ENCODE peak calls at places on chromosomes 12 and 14, in six cellular contexts. G is hepatocyte, S is fibroblast of pulmonary artery, X is GM23338, C is AG10803, T is A549. U is an unnamed sample.

GRCh38 chr14:77979171-77979570 is 179.3 kb downstream of the ADCK1 start:
- DNase-seq in G (no peak), S (no peak), X (no peak), C (no peak), T (no peak), U (no peak)

GRCh38 chr12:49345048-49345839 is 1.4 kb upstream of the DNAJC22 start:
- DNase-seq in G (peak), S (no peak), X (peak), C (no peak), T (no peak), U (no peak)

GRCh38 chr12:49058366-49059062 is 2.1 kb downstream of the KMT2D start:
- DNase-seq in G (no peak), S (no peak), X (no peak), C (no peak), T (no peak), U (no peak)

GRCh38 chr12:46835785-46836184 is 10.0 kb upstream of the SLC38A4 start:
- DNase-seq in G (no peak), S (no peak), X (no peak), C (no peak), T (no peak), U (no peak)

GRCh38 chr12:46944104-46944503 is 118.3 kb upstream of the SLC38A4 start:
- DNase-seq in G (peak), S (peak), X (no peak), C (peak), T (no peak), U (peak)

GRCh38 chr14:34231626-34232025 is 230.4 kb downstream of the SPTSSA start:
- DNase-seq in G (no peak), S (no peak), X (no peak), C (peak), T (no peak), U (no peak)

GRCh38 chr12:124745468-124745890 is 118.2 kb downstream of the SCARB1 start:
- DNase-seq in G (no peak), S (no peak), X (no peak), C (no peak), T (no peak), U (no peak)

GRCh38 chr12:101287357-101287756 is 7.5 kb downstream of the UTP20 start:
- DNase-seq in G (no peak), S (no peak), X (no peak), C (no peak), T (no peak), U (no peak)

GRCh38 chr12:120797677-120798642 is 72.3 kb downstream of the ACADS start:
- DNase-seq in G (no peak), S (no peak), X (no peak), C (no peak), T (no peak), U (no peak)
- TF ChIP-seq CTCF in G (no peak), S (no peak), X (no peak), C (no peak), T (no peak), U (no peak)

GRCh38 chr12:52766351-52767019 is 10.7 kb downstream of the KRT76 start:
- DNase-seq in G (no peak), S (no peak), X (no peak), C (no peak), T (no peak), U (no peak)
- H3K4me3 ChIP-seq in G (no peak), S (no peak), X (no peak), C (no peak), T (no peak), U (no peak)

DNA sequence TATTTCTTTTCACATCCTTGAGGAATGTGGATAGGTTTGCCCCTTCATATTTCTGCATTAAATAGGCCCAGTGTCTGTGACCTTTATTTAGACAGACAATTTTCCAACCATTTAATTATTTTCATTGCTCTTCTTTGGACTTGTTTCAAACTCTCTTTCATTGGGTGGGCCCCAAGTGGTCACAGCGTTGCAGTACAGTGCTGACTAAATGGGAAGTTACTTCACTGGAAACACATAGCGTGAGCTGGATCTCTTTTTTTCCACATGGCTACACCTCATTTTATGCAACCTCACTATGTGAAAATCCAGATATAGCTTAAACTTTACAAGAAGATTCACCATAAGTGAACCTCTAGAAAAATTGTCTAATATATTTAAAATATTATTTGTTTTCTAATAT is 438.9 kb downstream of the ADAMTS20 start:
- DNase-seq in G (peak), S (peak), X (peak), C (peak), T (no peak), U (no peak)
- TF ChIP-seq CTCF in G (no peak), S (peak), X (peak), C (peak), T (no peak), U (no peak)

DNA sequence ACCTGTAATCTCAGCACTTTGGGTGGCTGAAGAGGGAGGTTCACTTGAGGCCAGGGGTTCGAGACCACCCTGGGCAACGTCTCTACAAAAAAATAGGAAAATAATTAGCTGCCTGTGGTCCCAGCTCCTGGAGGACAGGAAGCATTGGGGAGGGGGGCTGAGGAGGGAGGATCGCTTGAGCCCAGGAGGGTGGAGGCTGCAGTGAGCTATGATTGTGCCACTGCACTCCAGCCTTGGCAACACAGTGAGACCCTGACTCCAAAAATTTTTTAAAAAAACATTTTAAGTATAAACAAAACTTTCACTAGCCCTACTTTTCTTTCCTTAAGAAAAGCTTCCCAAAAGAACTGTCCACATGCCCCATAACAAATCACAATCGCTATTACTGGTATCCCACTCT is 1.6 kb downstream of the L2HGDH start:
- DNase-seq in G (no peak), S (no peak), X (no peak), C (no peak), T (no peak), U (no peak)
- H3K4me3 ChIP-seq in G (no peak), S (no peak), X (peak), C (no peak), T (no peak), U (no peak)

GRCh38 chr14:50828738-50829471 is 2.1 kb downstream of the NIN start:
- DNase-seq in G (no peak), S (no peak), X (no peak), C (no peak), T (no peak), U (no peak)
- TF ChIP-seq CTCF in G (no peak), S (no peak), X (no peak), C (peak), T (no peak), U (no peak)

DNA sequence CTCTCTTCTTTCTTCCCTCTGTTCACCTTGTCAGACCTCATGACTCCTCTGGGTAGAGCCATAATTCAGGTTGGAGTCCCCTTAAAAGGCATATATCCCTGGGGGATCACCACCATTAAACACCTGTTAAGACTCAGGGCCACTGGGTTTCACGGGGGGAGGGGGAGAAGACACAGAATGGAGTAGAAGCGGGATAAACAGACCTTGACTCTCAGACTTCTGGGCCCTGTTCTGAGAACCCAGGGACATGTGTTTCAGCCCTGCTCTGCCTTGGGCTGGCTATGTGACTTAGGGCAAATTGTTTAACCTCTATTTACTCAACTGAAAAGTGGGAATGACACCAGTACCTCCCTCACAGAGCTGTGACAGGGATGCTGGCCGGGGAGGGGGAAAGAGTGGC is 4.6 kb downstream of the CDH24 start:
- DNase-seq in G (no peak), S (no peak), X (no peak), C (no peak), T (no peak), U (no peak)
- H3K4me3 ChIP-seq in G (no peak), S (no peak), X (no peak), C (no peak), T (no peak), U (no peak)

DNA sequence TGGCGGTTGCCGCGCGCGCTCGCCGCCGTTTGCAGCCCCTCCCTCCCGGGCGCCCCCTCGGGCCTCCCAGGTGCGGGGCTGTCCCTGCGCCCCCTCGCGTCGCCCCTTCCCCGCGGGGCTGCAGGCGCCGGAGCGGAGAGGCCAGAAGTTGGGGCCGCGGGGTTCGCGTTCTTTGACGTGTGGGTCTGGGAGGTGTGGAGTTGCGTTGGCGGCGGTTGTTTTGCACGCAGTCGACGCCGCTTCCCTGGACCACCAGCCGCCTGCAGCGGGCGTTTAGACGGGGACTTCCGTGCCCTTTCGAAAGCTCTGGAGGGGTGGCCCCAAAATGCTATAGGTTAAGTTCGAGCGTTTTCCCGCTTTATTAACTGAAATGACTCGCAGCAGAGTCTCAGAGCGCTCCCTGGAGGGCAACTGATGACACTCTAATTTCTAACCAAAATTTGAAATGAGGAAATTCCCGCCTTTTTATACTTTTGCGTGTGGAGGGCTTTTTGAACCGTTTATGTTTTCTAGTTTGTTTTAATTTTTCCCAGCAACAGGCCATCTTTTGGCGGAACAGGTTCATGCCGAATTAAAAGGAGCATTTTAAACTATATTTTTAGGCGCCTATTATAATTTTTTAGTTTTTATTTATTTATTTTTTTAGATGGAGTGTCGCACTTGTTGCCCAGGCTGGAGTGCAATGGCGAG is 939 bp downstream of the TMPO start:
- DNase-seq in G (peak), S (peak), X (peak), C (peak), T (peak), U (peak)
- TF ChIP-seq CTCF in G (peak), S (peak), X (peak), C (peak), T (peak), U (peak)

DNA sequence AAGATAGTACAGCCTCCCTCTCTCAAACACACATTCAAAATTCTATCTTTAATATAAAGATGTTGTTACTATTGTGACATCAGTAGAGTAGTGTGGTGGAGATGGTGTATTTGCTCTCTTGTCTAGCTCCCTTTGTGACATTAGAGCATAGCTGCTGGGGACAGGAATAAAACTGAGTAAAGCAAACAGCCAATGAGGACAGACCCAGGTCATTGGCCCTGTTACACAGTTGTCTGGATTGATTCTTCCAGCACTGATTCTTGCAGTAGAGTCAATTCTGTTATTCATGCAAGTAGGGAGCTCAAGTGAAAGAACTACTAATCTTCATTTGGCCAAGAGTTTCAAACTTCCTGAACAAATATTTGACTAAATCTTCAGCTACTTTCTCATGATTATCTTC is 72.4 kb downstream of the SCN8A start:
- DNase-seq in G (no peak), S (no peak), X (no peak), C (no peak), T (no peak), U (no peak)
- H3K4me3 ChIP-seq in G (no peak), S (no peak), X (no peak), C (no peak), T (no peak), U (no peak)

DNA sequence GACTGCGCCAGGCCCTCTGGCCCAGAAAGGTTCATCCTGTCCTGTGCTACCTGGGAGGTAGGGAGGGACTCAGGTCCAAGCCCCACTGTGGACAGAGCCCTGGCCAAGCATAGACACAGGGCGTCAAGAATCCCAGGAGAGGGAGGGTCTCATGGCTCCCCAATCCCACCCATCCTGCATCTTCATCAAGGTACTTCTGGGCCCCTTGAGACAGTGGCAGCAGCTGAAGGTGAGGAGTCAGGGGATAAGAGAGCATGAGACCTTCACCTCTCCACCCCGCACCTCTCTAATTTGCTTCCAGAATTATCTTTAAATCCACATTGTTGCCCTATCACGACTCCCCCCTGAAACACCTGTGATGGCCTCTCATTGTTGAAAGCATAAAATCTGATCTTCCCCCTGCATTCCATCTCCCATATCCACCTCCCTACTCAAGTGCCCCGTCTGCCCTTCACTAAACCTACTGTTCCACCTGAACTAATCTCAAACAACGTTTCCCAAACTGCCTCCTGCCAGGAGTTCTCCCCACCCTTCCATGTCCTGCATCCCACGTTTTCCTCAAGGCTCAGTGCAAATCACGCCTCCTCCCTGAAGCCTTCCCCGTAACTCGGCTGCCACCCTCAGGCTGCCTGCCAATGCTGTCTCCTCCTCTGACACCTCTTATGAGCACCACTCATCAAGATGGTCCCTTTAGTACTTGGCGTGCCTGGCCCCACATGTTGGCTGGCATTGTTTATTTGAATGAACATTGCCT is 27.1 kb downstream of the KRT18 start:
- DNase-seq in G (peak), S (peak), X (peak), C (peak), T (no peak), U (peak)
- TF ChIP-seq CTCF in G (peak), S (no peak), X (peak), C (peak), T (peak), U (peak)